ENCODE peak calls at places on chromosome 12, in seven cellular contexts. U, D, X, J, V, Y and P are unnamed samples.

GRCh38 chr12:16303939-16304338 is 26.5 kb upstream of the SLC15A5 start:
- DNase-seq in U (no peak), D (no peak), X (no peak), J (no peak), V (no peak), Y (no peak), P (no peak)

GRCh38 chr12:65121049-65121955 is at the start of gene WIF1:
- DNase-seq in U (no peak), D (peak; percentile 8), X (no peak), J (no peak), V (peak; percentile 94), Y (no peak), P (no peak)

GRCh38 chr12:106049105-106049504 is 89.6 kb downstream of the NUAK1 start:
- DNase-seq in U (no peak), D (no peak), X (no peak), J (no peak), V (no peak), Y (no peak), P (no peak)

GRCh38 chr12:57476993-57477709 is 2.5 kb downstream of the ARHGAP9 start:
- DNase-seq in U (no peak), D (no peak), X (peak; percentile 57), J (no peak), V (no peak), Y (no peak), P (no peak)

GRCh38 chr12:87667378-87667777 is 361.8 kb downstream of the C12orf50 start:
- DNase-seq in U (peak; percentile 64), D (peak; percentile 16), X (no peak), J (no peak), V (no peak), Y (no peak), P (no peak)

GRCh38 chr12:95942532-95943230 is at the start of gene CCDC38:
- DNase-seq in U (peak; percentile 49), D (peak; percentile 96), X (peak; percentile 88), J (peak; percentile 66), V (peak; percentile 92), Y (peak; percentile 93), P (peak; percentile 73)

GRCh38 chr12:121582583-121583333 is 1.9 kb upstream of the KDM2B start:
- DNase-seq in U (peak; percentile 13), D (no peak), X (no peak), J (no peak), V (peak; percentile 93), Y (no peak), P (no peak)

GRCh38 chr12:70040141-70040540 is 203.1 kb upstream of the CNOT2 start:
- DNase-seq in U (peak; percentile 76), D (no peak), X (no peak), J (no peak), V (no peak), Y (no peak), P (no peak)

GRCh38 chr12:92408072-92408900 is 262.6 kb upstream of the BTG1 start:
- DNase-seq in U (peak; percentile 47), D (peak; percentile 32), X (no peak), J (peak; percentile 30), V (peak; percentile 90), Y (peak; percentile 73), P (no peak)

GRCh38 chr12:104603545-104603973 is 146.8 kb downstream of the CHST11 start:
- DNase-seq in U (peak; percentile 72), D (peak; percentile 45), X (no peak), J (no peak), V (no peak), Y (no peak), P (no peak)

GRCh38 chr12:107399061-107399460 is 286.5 kb upstream of the PWP1 start:
- DNase-seq in U (peak; percentile 17), D (no peak), X (no peak), J (no peak), V (no peak), Y (no peak), P (no peak)

GRCh38 chr12:67068204-67068731 is 200.9 kb upstream of the CAND1 start:
- DNase-seq in U (no peak), D (no peak), X (no peak), J (no peak), V (peak; percentile 88), Y (no peak), P (no peak)

GRCh38 chr12:130070017-130070653 is 92.1 kb upstream of the FZD10 start:
- DNase-seq in U (no peak), D (no peak), X (no peak), J (no peak), V (peak; percentile 66), Y (no peak), P (no peak)

GRCh38 chr12:71504471-71504852 is 64.9 kb downstream of the LGR5 start:
- DNase-seq in U (no peak), D (no peak), X (no peak), J (no peak), V (no peak), Y (no peak), P (peak; percentile 21)

GRCh38 chr12:71503579-71504470 is 64.2 kb downstream of the LGR5 start:
- DNase-seq in U (no peak), D (no peak), X (no peak), J (no peak), V (no peak), Y (no peak), P (no peak)

GRCh38 chr12:71499834-71500233 is 60.2 kb downstream of the LGR5 start:
- DNase-seq in U (no peak), D (no peak), X (peak; percentile 49), J (no peak), V (no peak), Y (no peak), P (no peak)
- TF ChIP-seq CTCF in U (no peak), D (no peak), X (no peak), J (no peak), V (no peak), Y (no peak), P (no peak)

GRCh38 chr12:27564612-27565213 is 40.7 kb downstream of the PPFIBP1 start:
- DNase-seq in U (peak; percentile 39), D (no peak), X (no peak), J (no peak), V (no peak), Y (no peak), P (no peak)

GRCh38 chr12:27561535-27562350 is 37.7 kb downstream of the PPFIBP1 start:
- DNase-seq in U (peak; percentile 40), D (no peak), X (no peak), J (no peak), V (no peak), Y (no peak), P (no peak)

GRCh38 chr12:27566626-27567025 is 42.6 kb downstream of the PPFIBP1 start:
- DNase-seq in U (no peak), D (no peak), X (no peak), J (no peak), V (no peak), Y (no peak), P (no peak)

GRCh38 chr12:27571463-27571862 is 47.5 kb downstream of the PPFIBP1 start:
- DNase-seq in U (peak; percentile 95), D (peak; percentile 33), X (no peak), J (no peak), V (no peak), Y (no peak), P (no peak)

DNA sequence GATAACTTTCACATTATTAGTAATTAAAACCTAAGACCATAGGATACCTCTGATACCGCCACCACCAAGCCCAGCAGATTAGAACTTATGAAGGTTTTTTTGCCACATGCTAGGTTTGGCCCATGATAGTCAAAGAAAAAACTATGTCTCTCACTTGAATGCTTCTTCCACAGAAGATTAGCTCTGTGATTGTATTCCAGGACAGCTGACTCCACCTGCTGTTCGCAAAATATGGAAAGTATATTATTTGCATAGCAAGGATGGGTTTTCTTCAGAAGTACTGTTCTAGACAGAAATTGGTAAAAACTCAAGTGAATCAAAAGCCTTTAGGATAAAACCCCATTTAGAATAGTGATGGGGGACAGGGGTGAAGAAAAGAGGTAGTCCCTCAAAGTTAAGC is 42.2 kb downstream of the PPFIBP1 start:
- DNase-seq in U (no peak), D (no peak), X (no peak), J (no peak), V (no peak), Y (no peak), P (no peak)
- TF ChIP-seq CTCF in U (no peak), D (no peak), X (no peak), J (no peak), V (no peak), Y (no peak), P (peak; percentile 18)

GRCh38 chr12:42332301-42332894 is 6.4 kb downstream of the PPHLN1 start:
- DNase-seq in U (peak; percentile 70), D (peak; percentile 53), X (no peak), J (no peak), V (no peak), Y (no peak), P (no peak)
- TF ChIP-seq CTCF in U (peak; percentile 51), D (peak; percentile 71), X (peak; percentile 78), J (peak; percentile 72), V (peak; percentile 73), Y (peak; percentile 70), P (peak; percentile 77)

GRCh38 chr12:5889381-5890047 is 55.5 kb downstream of the ANO2 start:
- DNase-seq in U (no peak), D (peak; percentile 2), X (no peak), J (no peak), V (peak; percentile 85), Y (no peak), P (no peak)
- TF ChIP-seq CTCF in U (no peak), D (no peak), X (no peak), J (no peak), V (peak; percentile 63), Y (no peak), P (no peak)

DNA sequence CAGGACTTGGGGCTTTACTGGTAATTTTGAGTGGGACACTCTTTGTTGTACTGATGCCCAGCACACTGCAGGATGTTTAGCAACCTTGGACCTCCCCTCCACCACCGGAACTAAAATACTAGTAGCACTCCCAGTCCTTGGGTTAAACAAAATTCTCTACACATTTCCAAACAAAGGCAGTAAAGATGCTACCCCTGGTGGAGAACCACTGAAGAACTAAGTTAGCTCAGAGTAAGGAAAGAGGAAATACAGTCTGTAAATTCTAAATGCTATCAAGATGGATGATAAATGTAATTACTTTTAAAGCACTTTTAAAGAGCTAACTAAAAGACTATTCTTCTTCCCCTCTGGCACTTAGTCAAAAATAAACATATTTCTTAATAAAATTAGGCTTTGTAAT is 64.1 kb downstream of the LRP6 start:
- DNase-seq in U (no peak), D (no peak), X (no peak), J (no peak), V (no peak), Y (no peak), P (no peak)
- TF ChIP-seq CTCF in U (no peak), D (no peak), X (no peak), J (no peak), V (peak; percentile 73), Y (no peak), P (no peak)